ENCODE peak calls at places on chromosome 14, in four cellular contexts. K is CD8-positive, alpha-beta T cell; E is right lobe of liver; Q is heart left ventricle. T is an unnamed sample. For H3K36me3, the result is how much of the 10 kb centered on the place peaks cover.

GRCh38 chr14:89720741-89721315 is 233.7 kb downstream of the EFCAB11 start:
- DNase-seq in Q (peak), E (no peak), K (peak), T (peak)

GRCh38 chr14:72610096-72610830 is 283.6 kb downstream of the DPF3 start:
- DNase-seq in E (no peak), Q (no peak), K (no peak), T (no peak)

GRCh38 chr14:73724696-73725095 is 10.5 kb upstream of the PNMA1 start:
- DNase-seq in E (no peak), Q (no peak), K (no peak), T (no peak)

GRCh38 chr14:44030963-44031362 is 476.1 kb downstream of the FSCB start:
- DNase-seq in E (no peak), K (no peak), Q (no peak), T (no peak)

GRCh38 chr14:96363751-96364336 is 518 bp downstream of the GSKIP start:
- DNase-seq in K (peak), Q (peak), E (peak), T (no peak)

GRCh38 chr14:61326847-61327246 is 5.5 kb downstream of the PRKCH start:
- DNase-seq in K (no peak), Q (peak), E (peak), T (peak)

GRCh38 chr14:75429562-75429961 is 1.7 kb downstream of the JDP2 start:
- DNase-seq in Q (no peak), E (no peak), K (no peak), T (no peak)

GRCh38 chr14:21894003-21894897 is 220.6 kb upstream of the OR4E1 start:
- DNase-seq in E (no peak), K (peak), Q (no peak), T (no peak)

GRCh38 chr14:92470215-92470614 is 43.4 kb upstream of the RIN3 start:
- DNase-seq in Q (no peak), E (no peak), K (no peak), T (no peak)

GRCh38 chr14:54815016-54815415 is 87.6 kb downstream of the GCH1 start:
- DNase-seq in K (no peak), Q (no peak), E (no peak), T (no peak)

GRCh38 chr14:54813081-54813480 is 89.5 kb downstream of the GCH1 start:
- DNase-seq in K (no peak), E (no peak), Q (no peak), T (no peak)

GRCh38 chr14:54812661-54813060 is 90.0 kb downstream of the GCH1 start:
- DNase-seq in Q (no peak), K (no peak), E (no peak), T (no peak)

GRCh38 chr14:54815531-54815930 is 87.1 kb downstream of the GCH1 start:
- DNase-seq in K (no peak), E (no peak), Q (no peak), T (no peak)

GRCh38 chr14:54814076-54814475 is 88.5 kb downstream of the GCH1 start:
- DNase-seq in K (no peak), E (no peak), Q (no peak), T (no peak)
- TF ChIP-seq CTCF in K (no peak), E (no peak), Q (no peak), T (no peak)

GRCh38 chr14:104776481-104776880 is 19.1 kb downstream of the AKT1 start:
- DNase-seq in K (peak), Q (no peak), E (no peak), T (no peak)
- H3K36me3 ChIP-seq in K (under half), Q (half or more), E (under half), T (under half)

GRCh38 chr14:67641480-67641879 is 21.8 kb downstream of the ARG2 start:
- DNase-seq in K (no peak), Q (no peak), E (no peak), T (no peak)
- TF ChIP-seq CTCF in K (no peak), Q (no peak), E (no peak), T (no peak)

GRCh38 chr14:88598097-88598675 is 35.3 kb downstream of the ZC3H14 start:
- DNase-seq in K (no peak), Q (no peak), E (no peak), T (no peak)
- H3K36me3 ChIP-seq in K (under half), Q (half or more), E (under half), T (half or more)

DNA sequence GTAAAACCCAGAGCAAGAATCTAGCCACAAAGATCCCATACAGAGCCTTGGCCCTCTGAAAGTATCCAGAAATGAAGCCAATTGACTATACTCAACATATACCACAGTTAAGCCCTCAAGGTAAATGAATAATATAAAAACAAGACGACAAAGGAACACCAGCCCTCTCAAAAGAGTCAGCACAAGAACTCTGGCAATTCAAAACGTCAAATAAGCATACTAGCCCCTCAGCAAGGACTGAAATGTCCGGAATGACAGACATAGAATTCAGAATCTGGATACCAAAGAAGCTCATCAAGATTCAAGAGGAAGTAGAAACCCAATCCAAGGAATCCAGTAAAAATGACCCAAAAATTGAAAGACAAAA is 49.9 kb downstream of the GTF2A1 start:
- DNase-seq in K (no peak), E (no peak), Q (no peak), T (no peak)
- TF ChIP-seq CTCF in K (no peak), E (no peak), Q (no peak), T (no peak)

GRCh38 chr14:24059841-24060388 is 8.1 kb downstream of the CARMIL3 start:
- DNase-seq in K (no peak), E (no peak), Q (no peak), T (no peak)
- H3K36me3 ChIP-seq in K (under half), E (under half), Q (under half), T (under half)

GRCh38 chr14:86221000-86221399 is 691.1 kb downstream of the FLRT2 start:
- DNase-seq in E (no peak), Q (no peak), K (no peak), T (no peak)
- TF ChIP-seq CTCF in E (no peak), Q (no peak), K (no peak), T (no peak)

T was measured in psoas muscle.